ENCODE peak calls at places on chromosomes 11 and 22, in five cellular contexts. O is body of pancreas, X is A549, K is lower leg skin, S is suprapubic skin. T is an unnamed sample.

GRCh38 chr22:27747396-27748256 is 53.9 kb downstream of the MN1 start:
- DNase-seq in S (peak; percentile 62), K (no peak), X (no peak), O (no peak), T (peak; percentile 39)

GRCh38 chr22:50151571-50152537 is 18.7 kb upstream of the PANX2 start:
- DNase-seq in O (no peak), S (peak; percentile 44), K (no peak), X (no peak), T (no peak)

GRCh38 chr22:38220163-38220562 is 18.4 kb downstream of the MAFF start:
- DNase-seq in O (no peak), S (no peak), X (no peak), K (no peak), T (no peak)

GRCh38 chr11:70225629-70226582 is 22.8 kb downstream of the FADD start:
- DNase-seq in O (peak; percentile 53), S (peak; percentile 71), X (no peak), K (no peak), T (no peak)

GRCh38 chr11:47356998-47357329 is 4.5 kb upstream of the MYBPC3 start:
- DNase-seq in X (no peak), S (no peak), O (no peak), K (no peak), T (no peak)

GRCh38 chr11:114953039-114953438 is 274.7 kb downstream of the NXPE2 start:
- DNase-seq in X (peak; percentile 0), S (no peak), O (no peak), K (no peak), T (no peak)

GRCh38 chr11:32297629-32298028 is 137.7 kb downstream of the WT1 start:
- DNase-seq in X (peak; percentile 44), S (no peak), O (no peak), K (no peak), T (peak; percentile 9)

GRCh38 chr22:20316217-20316843 is 3.5 kb downstream of the DGCR6L start:
- DNase-seq in O (no peak), S (no peak), K (peak; percentile 12), X (no peak), T (no peak)

GRCh38 chr11:117818036-117818858 is 6.3 kb downstream of the FXYD2 start:
- DNase-seq in O (peak; percentile 47), X (peak; percentile 25), S (no peak), K (no peak), T (no peak)

GRCh38 chr11:26014456-26015115 is 317.3 kb upstream of the ANO3 start:
- DNase-seq in O (no peak), X (no peak), S (no peak), K (no peak), T (no peak)

GRCh38 chr11:92890836-92891235 is 78.6 kb upstream of the MTNR1B start:
- DNase-seq in X (no peak), K (no peak), O (no peak), S (no peak), T (no peak)

GRCh38 chr11:69892237-69892985 is 73.2 kb upstream of the FGF3 start:
- DNase-seq in O (no peak), K (no peak), X (peak; percentile 37), S (no peak), T (no peak)

GRCh38 chr22:37604875-37605274 is 3.8 kb upstream of the GGA1 start:
- DNase-seq in S (no peak), X (no peak), O (no peak), K (no peak), T (no peak)

GRCh38 chr11:28245131-28245530 is 136.9 kb downstream of the METTL15 start:
- DNase-seq in S (no peak), K (no peak), O (no peak), X (no peak), T (no peak)

GRCh38 chr11:123430736-123431356 is 777 bp downstream of the GRAMD1B start:
- DNase-seq in X (peak; percentile 72), K (peak; percentile 40), O (peak; percentile 27), S (peak; percentile 72), T (no peak)
- TF ChIP-seq POLR2A in X (peak; percentile 52), K (no peak), O (no peak), S (no peak), T (no peak)

GRCh38 chr22:28882878-28883656 is at the start of gene ZNRF3:
- DNase-seq in S (peak; percentile 96), X (peak; percentile 90), K (peak; percentile 87), O (peak; percentile 94), T (peak; percentile 92)

GRCh38 chr22:28883917-28884753 is 763 bp downstream of the ZNRF3 start:
- DNase-seq in S (peak; percentile 72), X (peak; percentile 20), O (peak; percentile 60), K (no peak), T (peak; percentile 44)

GRCh38 chr22:28883657-28883916 is 215 bp downstream of the ZNRF3 start:
- DNase-seq in K (no peak), X (no peak), S (no peak), O (no peak), T (no peak)

GRCh38 chr22:28884754-28885375 is 1.5 kb downstream of the ZNRF3 start:
- DNase-seq in O (no peak), S (no peak), X (no peak), K (no peak), T (peak; percentile 25)

GRCh38 chr22:28882545-28882877 is 861 bp upstream of the ZNRF3 start:
- DNase-seq in O (no peak), S (no peak), X (no peak), K (peak; percentile 32), T (peak; percentile 78)
- TF ChIP-seq POLR2A in O (no peak), S (no peak), X (no peak), K (no peak), T (no peak)

GRCh38 chr11:130002352-130002845 is at the start of gene PRDM10:
- DNase-seq in K (peak; percentile 90), O (peak; percentile 90), S (peak; percentile 95), X (peak; percentile 91), T (peak; percentile 98)
- TF ChIP-seq POLR2A in K (no peak), O (no peak), S (no peak), X (peak; percentile 73), T (no peak)

GRCh38 chr11:18105802-18106574 is at the start of gene SAAL1:
- DNase-seq in S (peak; percentile 87), X (peak; percentile 88), O (peak; percentile 90), K (peak; percentile 65), T (peak; percentile 91)
- TF ChIP-seq POLR2A in S (no peak), X (peak; percentile 87), O (peak; percentile 73), K (no peak), T (peak; percentile 70)

GRCh38 chr11:19241260-19242183 is 777 bp upstream of the E2F8 start:
- DNase-seq in S (peak; percentile 75), O (no peak), K (no peak), X (peak; percentile 16), T (peak; percentile 86)
- TF ChIP-seq POLR2A in S (no peak), O (no peak), K (no peak), X (no peak), T (peak; percentile 57)

GRCh38 chr22:35645646-35646045 is 2.6 kb upstream of the APOL6 start:
- DNase-seq in S (no peak), O (no peak), X (no peak), K (no peak), T (no peak)

GRCh38 chr22:35651085-35651484 is 2.8 kb downstream of the APOL6 start:
- DNase-seq in O (no peak), X (no peak), K (no peak), S (no peak), T (no peak)

GRCh38 chr22:35649026-35649553 is 844 bp downstream of the APOL6 start:
- DNase-seq in O (no peak), X (no peak), S (no peak), K (no peak), T (no peak)

GRCh38 chr22:35649636-35650250 is 1.5 kb downstream of the APOL6 start:
- DNase-seq in K (no peak), X (no peak), O (no peak), S (no peak), T (no peak)

GRCh38 chr22:35648066-35649025 is at the start of gene APOL6:
- DNase-seq in K (peak; percentile 44), S (peak; percentile 64), X (peak; percentile 23), O (peak; percentile 26), T (peak; percentile 82)
- TF ChIP-seq POLR2A in K (no peak), S (no peak), X (no peak), O (peak; percentile 57), T (peak; percentile 60)

T was measured in erythroblast.